ENCODE peak calls at places on chromosomes 1 and 21, in nine cellular contexts. One of them, this sample, is unnamed.

GRCh38 chr21:10272216-10272615 is 249.2 kb upstream of the TPTE start:
- DNase-seq in IMR-90: no peak
- DNase-seq in amniotic stem cell: no peak
- DNase-seq in fibroblast of the aortic adventitia: no peak
- DNase-seq in prostate gland: no peak
- DNase-seq in HTR-8/SVneo: no peak
- DNase-seq in neural crest cell: no peak
- DNase-seq in T-cell: no peak
- DNase-seq in germinal center: no peak
- DNase-seq in this sample: no peak

GRCh38 chr1:103250441-103250861 is 142.1 kb upstream of the COL11A1 start:
- DNase-seq in HTR-8/SVneo: no peak
- DNase-seq in T-cell: no peak
- DNase-seq in germinal center: no peak
- DNase-seq in amniotic stem cell: no peak
- DNase-seq in prostate gland: no peak
- DNase-seq in IMR-90: peak; percentile 41
- DNase-seq in neural crest cell: no peak
- DNase-seq in fibroblast of the aortic adventitia: no peak
- DNase-seq in this sample: peak; percentile 89

GRCh38 chr1:115113781-115114180 is 24.5 kb upstream of the TSPAN2 start:
- DNase-seq in germinal center: no peak
- DNase-seq in prostate gland: no peak
- DNase-seq in neural crest cell: no peak
- DNase-seq in T-cell: no peak
- DNase-seq in HTR-8/SVneo: no peak
- DNase-seq in fibroblast of the aortic adventitia: no peak
- DNase-seq in amniotic stem cell: no peak
- DNase-seq in IMR-90: peak; percentile 35
- DNase-seq in this sample: peak; percentile 33

GRCh38 chr21:46294647-46295176 is 8.6 kb downstream of the YBEY start:
- DNase-seq in HTR-8/SVneo: no peak
- DNase-seq in IMR-90: peak; percentile 68
- DNase-seq in T-cell: no peak
- DNase-seq in prostate gland: no peak
- DNase-seq in germinal center: no peak
- DNase-seq in neural crest cell: no peak
- DNase-seq in amniotic stem cell: no peak
- DNase-seq in fibroblast of the aortic adventitia: peak; percentile 52
- DNase-seq in this sample: peak; percentile 55

GRCh38 chr21:16551101-16551695 is 821.4 kb downstream of the USP25 start:
- DNase-seq in amniotic stem cell: no peak
- DNase-seq in IMR-90: no peak
- DNase-seq in neural crest cell: no peak
- DNase-seq in prostate gland: no peak
- DNase-seq in germinal center: no peak
- DNase-seq in T-cell: no peak
- DNase-seq in fibroblast of the aortic adventitia: no peak
- DNase-seq in HTR-8/SVneo: no peak
- DNase-seq in this sample: no peak

GRCh38 chr1:169326644-169327316 is 40.8 kb downstream of the NME7 start:
- DNase-seq in IMR-90: peak; percentile 59
- DNase-seq in germinal center: no peak
- DNase-seq in amniotic stem cell: no peak
- DNase-seq in HTR-8/SVneo: no peak
- DNase-seq in neural crest cell: no peak
- DNase-seq in T-cell: no peak
- DNase-seq in prostate gland: no peak
- DNase-seq in fibroblast of the aortic adventitia: peak; percentile 51
- DNase-seq in this sample: no peak

GRCh38 chr1:96474985-96475743 is 246.4 kb upstream of the PTBP2 start:
- DNase-seq in HTR-8/SVneo: no peak
- DNase-seq in amniotic stem cell: no peak
- DNase-seq in neural crest cell: no peak
- DNase-seq in germinal center: no peak
- DNase-seq in T-cell: no peak
- DNase-seq in fibroblast of the aortic adventitia: no peak
- DNase-seq in IMR-90: no peak
- DNase-seq in prostate gland: no peak
- DNase-seq in this sample: no peak

GRCh38 chr1:147622731-147623130 is 47.6 kb downstream of the ACP6 start:
- DNase-seq in HTR-8/SVneo: no peak
- DNase-seq in fibroblast of the aortic adventitia: peak; percentile 17
- DNase-seq in prostate gland: no peak
- DNase-seq in neural crest cell: no peak
- DNase-seq in amniotic stem cell: no peak
- DNase-seq in germinal center: no peak
- DNase-seq in IMR-90: peak; percentile 69
- DNase-seq in T-cell: no peak
- DNase-seq in this sample: peak; percentile 14

GRCh38 chr1:993379-993995 is 6.4 kb downstream of the HES4 start:
- DNase-seq in neural crest cell: no peak
- DNase-seq in HTR-8/SVneo: no peak
- DNase-seq in prostate gland: no peak
- DNase-seq in germinal center: no peak
- DNase-seq in amniotic stem cell: no peak
- DNase-seq in IMR-90: peak; percentile 25
- DNase-seq in T-cell: no peak
- DNase-seq in fibroblast of the aortic adventitia: no peak
- DNase-seq in this sample: no peak

This sample was measured in brain microvascular endothelial cell.